ENCODE peak calls at places on chromosomes 6 and 20, in six cellular contexts. O is Panc1, Z is SK-N-SH, W is spleen, A is upper lobe of left lung, R is sigmoid colon. P is an unnamed sample.
A peak's percentile ranks its signal among the peaks of the same experiment; 100 is the strongest.

GRCh38 chr20:47319517-47320252 is 36.8 kb downstream of the ZMYND8 start:
- DNase-seq in O (no peak), Z (no peak), W (no peak), A (peak; percentile 90), R (peak; percentile 79), P (peak; percentile 95)

GRCh38 chr20:59561228-59561605 is 43.1 kb upstream of the PHACTR3 start:
- DNase-seq in O (no peak), Z (no peak), W (no peak), A (no peak), R (no peak), P (no peak)

GRCh38 chr6:70375882-70376281 is 37.4 kb upstream of the FAM135A start:
- DNase-seq in O (no peak), Z (no peak), W (no peak), A (no peak), R (no peak), P (no peak)

GRCh38 chr20:35510946-35511735 is 18.3 kb downstream of the C20orf173 start:
- DNase-seq in O (no peak), Z (no peak), W (no peak), A (no peak), R (no peak), P (no peak)

GRCh38 chr20:39611901-39612300 is 649.8 kb downstream of the DHX35 start:
- DNase-seq in O (no peak), Z (no peak), W (no peak), A (no peak), R (no peak), P (no peak)

GRCh38 chr20:6140947-6141346 is 18.1 kb upstream of the FERMT1 start:
- DNase-seq in O (no peak), Z (peak; percentile 22), W (no peak), A (no peak), R (no peak), P (no peak)

GRCh38 chr6:34070315-34071110 is 75.4 kb downstream of the GRM4 start:
- DNase-seq in O (no peak), Z (no peak), W (no peak), A (no peak), R (no peak), P (no peak)

GRCh38 chr6:155132617-155133016 is 131.2 kb upstream of the CLDN20 start:
- DNase-seq in O (no peak), Z (no peak), W (no peak), A (no peak), R (no peak), P (no peak)

GRCh38 chr6:88220493-88220892 is 54.3 kb upstream of the CNR1 start:
- DNase-seq in O (no peak), Z (no peak), W (no peak), A (no peak), R (no peak), P (no peak)

GRCh38 chr6:82953871-82954270 is 111.8 kb downstream of the UBE3D start:
- DNase-seq in O (no peak), Z (no peak), W (no peak), A (no peak), R (no peak), P (no peak)

GRCh38 chr6:85641916-85642773 is 541 bp downstream of the SYNCRIP start:
- DNase-seq in O (no peak), Z (peak; percentile 53), W (peak; percentile 95), A (peak; percentile 77), R (peak; percentile 79), P (peak; percentile 49)

GRCh38 chr6:121285041-121285440 is 49.2 kb downstream of the TBC1D32 start:
- DNase-seq in O (no peak), Z (no peak), W (no peak), A (no peak), R (no peak), P (no peak)

GRCh38 chr6:49082611-49083010 is 380.4 kb downstream of the MMUT start:
- DNase-seq in O (no peak), Z (no peak), W (no peak), A (no peak), R (no peak), P (no peak)

GRCh38 chr6:89034586-89035251 is 45.8 kb upstream of the PNRC1 start:
- DNase-seq in O (no peak), Z (no peak), W (no peak), A (peak; percentile 71), R (peak; percentile 79), P (no peak)

GRCh38 chr6:11625302-11625701 is 87.8 kb downstream of the TMEM170B start:
- DNase-seq in O (no peak), Z (no peak), W (no peak), A (no peak), R (no peak), P (no peak)

GRCh38 chr6:158046201-158047119 is 64.8 kb downstream of the SYNJ2 start:
- DNase-seq in O (no peak), Z (no peak), W (peak; percentile 29), A (no peak), R (no peak), P (no peak)

GRCh38 chr6:144262470-144263369 is 22.4 kb upstream of the UTRN start:
- DNase-seq in O (no peak), Z (no peak), W (no peak), A (no peak), R (no peak), P (no peak)

GRCh38 chr6:70954750-70955149 is 2.1 kb downstream of the B3GAT2 start:
- DNase-seq in O (no peak), Z (no peak), W (no peak), A (no peak), R (no peak), P (no peak)

GRCh38 chr20:41540916-41541315 is 77.3 kb downstream of the CHD6 start:
- DNase-seq in O (no peak), Z (peak; percentile 27), W (no peak), A (no peak), R (no peak), P (no peak)

GRCh38 chr20:33859157-33859695 is 48.1 kb downstream of the CHMP4B start:
- DNase-seq in O (peak; percentile 24), Z (no peak), W (no peak), A (peak; percentile 25), R (no peak), P (no peak)

GRCh38 chr6:120489941-120490340 is 844.3 kb downstream of the TBC1D32 start:
- DNase-seq in O (no peak), Z (no peak), W (no peak), A (no peak), R (no peak), P (no peak)

GRCh38 chr6:78353040-78353439 is 514.3 kb upstream of the IRAK1BP1 start:
- DNase-seq in O (no peak), Z (no peak), W (no peak), A (no peak), R (no peak), P (no peak)

GRCh38 chr6:141580121-141580520 is 552.6 kb upstream of the GJE1 start:
- DNase-seq in O (no peak), Z (no peak), W (no peak), A (no peak), R (no peak), P (no peak)

GRCh38 chr6:132960720-132961119 is 146.4 kb downstream of the RPS12 start:
- DNase-seq in O (no peak), Z (no peak), W (no peak), A (no peak), R (no peak), P (no peak)

GRCh38 chr6:139591075-139591474 is 216.6 kb upstream of the CITED2 start:
- DNase-seq in O (no peak), Z (no peak), W (no peak), A (no peak), R (no peak), P (no peak)

GRCh38 chr6:139590206-139590605 is 215.8 kb upstream of the CITED2 start:
- DNase-seq in O (no peak), Z (no peak), W (no peak), A (no peak), R (no peak), P (no peak)

GRCh38 chr6:139587469-139587868 is 213.0 kb upstream of the CITED2 start:
- DNase-seq in O (no peak), Z (no peak), W (no peak), A (no peak), R (no peak), P (no peak)

GRCh38 chr6:139588076-139588639 is 213.7 kb upstream of the CITED2 start:
- DNase-seq in O (no peak), Z (no peak), W (no peak), A (peak; percentile 47), R (no peak), P (peak; percentile 65)

DNA sequence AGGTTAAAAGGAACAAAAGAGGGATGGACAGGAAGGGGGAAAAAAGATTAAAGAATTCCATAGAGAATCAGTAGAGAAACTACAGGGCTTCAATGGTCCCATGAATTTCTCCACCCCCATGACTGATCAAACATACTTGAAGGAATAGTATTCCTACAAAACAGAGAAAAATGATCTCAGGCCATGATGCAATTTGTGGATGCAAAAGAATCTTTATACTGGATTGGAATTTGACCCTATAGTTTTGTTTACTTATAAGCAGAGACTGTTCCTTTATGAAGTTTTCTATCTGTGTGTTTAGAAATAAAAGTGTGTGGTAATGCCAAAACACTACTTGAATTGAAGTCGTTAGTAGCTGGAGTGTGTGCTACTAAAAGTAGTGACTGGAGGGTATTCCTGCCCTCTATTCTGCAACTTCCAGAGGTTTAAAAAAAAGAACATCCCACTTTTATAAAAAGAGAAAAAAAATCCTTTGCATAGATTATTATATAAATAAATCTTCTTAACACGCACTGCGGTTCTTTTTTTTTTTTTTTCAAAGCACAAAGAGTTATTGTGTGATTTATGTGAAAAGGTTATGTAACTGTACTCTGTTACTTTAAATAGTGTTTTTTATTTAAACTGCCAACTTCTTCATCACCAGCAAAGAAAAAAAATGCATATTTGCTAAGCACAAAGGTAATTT is 214.4 kb upstream of the CITED2 start:
- DNase-seq in O (no peak), Z (no peak), W (no peak), A (no peak), R (no peak), P (no peak)
- TF ChIP-seq CTCF in O (no peak), Z (no peak), W (no peak), A (no peak), R (no peak), P (no peak)

GRCh38 chr6:45946887-45947286 is 68.8 kb downstream of the CLIC5 start:
- DNase-seq in O (no peak), Z (no peak), W (no peak), A (no peak), R (no peak), P (no peak)
- H3K4me1 ChIP-seq in O (no peaks in the 10 kb centered on the region), Z (no peaks in the 10 kb centered on the region), W (no peaks in the 10 kb centered on the region), A (peaks cover 10% of the 10 kb centered on the region), R (no peaks in the 10 kb centered on the region), P (no peaks in the 10 kb centered on the region)

GRCh38 chr6:39189915-39190544 is 39.2 kb downstream of the KCNK5 start:
- DNase-seq in O (no peak), Z (peak; percentile 69), W (no peak), A (peak; percentile 85), R (no peak), P (no peak)

GRCh38 chr6:39189131-39189530 is 40.1 kb downstream of the KCNK5 start:
- DNase-seq in O (no peak), Z (no peak), W (no peak), A (no peak), R (no peak), P (no peak)

GRCh38 chr6:39190545-39191235 is 38.6 kb downstream of the KCNK5 start:
- DNase-seq in O (no peak), Z (no peak), W (no peak), A (no peak), R (no peak), P (no peak)

GRCh38 chr6:39188101-39188455 is 41.2 kb downstream of the KCNK5 start:
- DNase-seq in O (no peak), Z (no peak), W (no peak), A (no peak), R (no peak), P (no peak)

GRCh38 chr6:39188577-39188976 is 40.7 kb downstream of the KCNK5 start:
- DNase-seq in O (no peak), Z (no peak), W (no peak), A (peak; percentile 66), R (no peak), P (no peak)
- TF ChIP-seq POLR2AphosphoS5 in O (no peak), Z (no peak), W (no peak), A (no peak), R (no peak), P (no peak)

GRCh38 chr6:166772518-166772917 is 145.5 kb upstream of the RPS6KA2 start:
- DNase-seq in O (no peak), Z (no peak), W (no peak), A (no peak), R (no peak), P (no peak)
- TF ChIP-seq CTCF in O (peak; percentile 71), Z (peak; percentile 30), W (no peak), A (no peak), R (no peak), P (no peak)

P was measured in prostate gland.